ENCODE peak calls at places on chromosomes 4 and X, in nine cellular contexts. N is activated T-cell treated with anti-CD3 and anti-CD28 coated beads, Interleukin-2, amount 50 U/mL, for 1 hour; G is T-cell; S is activated T-helper 1 cell treated with anti-CD3 and anti-CD28 coated beads, Interleukin-2, amount 50 U/mL, for 16 hours; J is bronchial epithelial cell; C is sciatic nerve; M is NCI-H748 treated with DMSO at 0.1 percent for 48 hours; H is activated T-helper 9 cell treated with anti-CD3 and anti-CD28 coated beads, Interleukin-2, amount 50 U/mL, for 16 hours; E is stimulated activated CD8-positive, alpha-beta memory T cell treated with anti-CD3 and anti-CD28 coated beads, Interleukin-15, amount 100 ng/mL, for 24 hours. R is an unnamed sample.

GRCh38 chr4:101600287-101600686 is 190.2 kb upstream of the BANK1 start:
- DNase-seq in J (peak; percentile 76), S (no peak), G (no peak), N (no peak), C (no peak), H (no peak), E (no peak), M (no peak), R (no peak)

GRCh38 chr4:8761824-8762205 is 109.8 kb downstream of the HMX1 start:
- DNase-seq in E (no peak), C (no peak), M (no peak), N (no peak), S (no peak), H (no peak), J (no peak), G (no peak), R (no peak)

GRCh38 chr4:46931981-46932380 is 22.9 kb upstream of the COX7B2 start:
- DNase-seq in S (no peak), C (no peak), M (no peak), J (peak; percentile 31), H (no peak), G (no peak), E (no peak), N (no peak), R (no peak)

GRCh38 chr4:99652596-99653436 is 4.8 kb downstream of the C4orf54 start:
- DNase-seq in N (no peak), G (no peak), C (no peak), J (no peak), E (no peak), H (no peak), S (no peak), M (no peak), R (no peak)

GRCh38 chrX:121028419-121028818 is 19.0 kb upstream of the GLUD2 start:
- DNase-seq in H (no peak), J (no peak), C (no peak), G (no peak), S (no peak), N (no peak), M (no peak), E (no peak), R (no peak)

GRCh38 chr4:121551881-121552280 is 144.9 kb downstream of the ANXA5 start:
- DNase-seq in M (no peak), S (no peak), G (no peak), H (no peak), N (no peak), E (no peak), C (no peak), J (peak; percentile 9), R (no peak)

GRCh38 chr4:74794341-74794801 is at the start of gene BTC:
- DNase-seq in H (no peak), M (peak; percentile 1), E (no peak), G (no peak), S (no peak), J (peak; percentile 63), N (no peak), C (no peak), R (no peak)

GRCh38 chrX:50971390-50971789 is 60.9 kb downstream of the BMP15 start:
- DNase-seq in H (no peak), E (no peak), S (no peak), J (peak; percentile 83), G (no peak), N (no peak), M (no peak), C (no peak), R (no peak)